ENCODE peak calls at places on chromosome 14, in five cellular contexts. N is NCI-H1694 treated with DMSO at 0.1 percent for 48 hours; E is endothelial cell; O is activated T-cell treated with anti-CD3 and anti-CD28 coated beads, Interleukin-2, amount 50 U/mL, for 72 hours; H is HFF-Myc. Q is an unnamed sample.

GRCh38 chr14:29016050-29016900 is 249.7 kb downstream of the FOXG1 start:
- DNase-seq in N (peak), E (peak), O (peak), H (peak), Q (no peak)

GRCh38 chr14:53381879-53382278 is 228.8 kb upstream of the DDHD1 start:
- DNase-seq in N (no peak), E (no peak), O (no peak), H (no peak), Q (no peak)

GRCh38 chr14:104383931-104384775 is 195.4 kb upstream of the C14orf180 start:
- DNase-seq in N (peak), E (no peak), O (no peak), H (no peak), Q (no peak)

GRCh38 chr14:53044486-53044885 is 93.6 kb upstream of the FERMT2 start:
- DNase-seq in N (no peak), E (no peak), O (no peak), H (no peak), Q (peak)

GRCh38 chr14:50901361-50901760 is 29.5 kb downstream of the ABHD12B start:
- DNase-seq in N (no peak), E (no peak), O (no peak), H (no peak), Q (no peak)

GRCh38 chr14:92121670-92122350 is at the start of the genes CPSF2 and NDUFB1:
- DNase-seq in N (peak), E (peak), O (peak), H (no peak), Q (no peak)

GRCh38 chr14:88327497-88327896 is 4.4 kb upstream of the KCNK10 start:
- DNase-seq in N (no peak), E (no peak), O (no peak), H (no peak), Q (no peak)

GRCh38 chr14:100416921-100417451 is 93.8 kb downstream of the SLC25A47 start:
- DNase-seq in N (no peak), E (no peak), O (no peak), H (no peak), Q (peak)

GRCh38 chr14:54512393-54512792 is 2.7 kb downstream of the CGRRF1 start:
- DNase-seq in N (no peak), E (no peak), O (no peak), H (no peak), Q (no peak)

GRCh38 chr14:68514611-68515194 is 278.2 kb downstream of the ZFP36L1 start:
- DNase-seq in N (no peak), E (no peak), O (no peak), H (no peak), Q (no peak)

GRCh38 chr14:23018107-23018506 is 8.2 kb upstream of the C14orf93 start:
- DNase-seq in N (no peak), E (no peak), O (no peak), H (no peak), Q (no peak)

GRCh38 chr14:57486767-57487379 is 6.8 kb downstream of the CCDC198 start:
- DNase-seq in N (peak), E (no peak), O (no peak), H (peak), Q (no peak)

GRCh38 chr14:74614508-74615495 is 2.8 kb upstream of the LTBP2 start:
- DNase-seq in N (no peak), E (no peak), O (peak), H (no peak), Q (no peak)

GRCh38 chr14:89486961-89487360 is 69.9 kb upstream of the FOXN3 start:
- DNase-seq in N (no peak), E (no peak), O (no peak), H (no peak), Q (no peak)

GRCh38 chr14:22814945-22815713 is at the start of gene SLC7A7:
- DNase-seq in N (no peak), E (no peak), O (no peak), H (no peak), Q (no peak)

GRCh38 chr14:105439710-105440553 is 20.3 kb downstream of the MTA1 start:
- DNase-seq in N (peak), E (no peak), O (no peak), H (no peak), Q (no peak)

GRCh38 chr14:61839452-61839851 is 77.2 kb downstream of the SNAPC1 start:
- DNase-seq in N (no peak), E (no peak), O (no peak), H (no peak), Q (no peak)

Q was measured in BJ.